ENCODE peak calls at places on chromosomes 2 and 18, in nine cellular contexts. C is Peyer's patch; Z is lower lobe of right lung; N is CD8-positive, alpha-beta memory T cell; M is small intestine; U is heart right ventricle; Q is PC-3; L is PC-9; W is colonic mucosa. D is an unnamed sample.

GRCh38 chr2:147818741-147819140 is 26.1 kb upstream of the ACVR2A start:
- DNase-seq in C (no peak), Z (no peak), N (no peak), M (no peak), U (no peak), Q (no peak), L (no peak), W (no peak), D (no peak)

GRCh38 chr2:20106746-20107145 is 55.3 kb upstream of the LAPTM4A start:
- DNase-seq in C (peak), Z (peak), N (no peak), M (peak), U (peak), Q (peak), L (peak), W (peak), D (no peak)

GRCh38 chr2:177068967-177069366 is 143.6 kb upstream of the HNRNPA3 start:
- DNase-seq in C (no peak), Z (no peak), N (no peak), M (no peak), U (no peak), Q (no peak), L (no peak), W (no peak), D (no peak)

GRCh38 chr2:98532761-98533160 is 75.6 kb downstream of the COA5 start:
- DNase-seq in C (no peak), Z (no peak), N (no peak), M (no peak), U (no peak), Q (no peak), L (no peak), W (no peak), D (no peak)

GRCh38 chr18:62101236-62101635 is 85.6 kb downstream of the PIGN start:
- DNase-seq in C (no peak), Z (no peak), N (no peak), M (no peak), U (no peak), Q (no peak), L (no peak), W (no peak), D (no peak)

GRCh38 chr2:64785245-64785644 is 131.5 kb upstream of the SERTAD2 start:
- DNase-seq in C (no peak), Z (no peak), N (no peak), M (no peak), U (no peak), Q (no peak), L (no peak), W (no peak), D (no peak)

GRCh38 chr2:139209586-139209985 is 429.4 kb upstream of the NXPH2 start:
- DNase-seq in C (no peak), Z (no peak), N (no peak), M (no peak), U (no peak), Q (no peak), L (no peak), W (no peak), D (no peak)

GRCh38 chr2:207334631-207335371 is 169.1 kb upstream of the KLF7 start:
- DNase-seq in C (no peak), Z (peak), N (no peak), M (no peak), U (peak), Q (peak), L (peak), W (no peak), D (peak)

GRCh38 chr2:152950125-152950524 is 231.7 kb downstream of the ARL6IP6 start:
- DNase-seq in C (no peak), Z (no peak), N (no peak), M (no peak), U (no peak), Q (peak), L (no peak), W (no peak), D (no peak)

GRCh38 chr2:35973132-35973736 is 382.3 kb upstream of the CRIM1 start:
- DNase-seq in C (no peak), Z (no peak), N (no peak), M (peak), U (no peak), Q (peak), L (peak), W (no peak), D (no peak)

GRCh38 chr2:235608200-235608591 is 114.4 kb downstream of the AGAP1 start:
- DNase-seq in C (no peak), Z (no peak), N (no peak), M (no peak), U (peak), Q (no peak), L (no peak), W (no peak), D (no peak)
- H3K27ac ChIP-seq in C (no peak), Z (no peak), N (no peak), M (no peak), U (no peak), Q (no peak), L (no peak), W (no peak), D (no peak)

DNA sequence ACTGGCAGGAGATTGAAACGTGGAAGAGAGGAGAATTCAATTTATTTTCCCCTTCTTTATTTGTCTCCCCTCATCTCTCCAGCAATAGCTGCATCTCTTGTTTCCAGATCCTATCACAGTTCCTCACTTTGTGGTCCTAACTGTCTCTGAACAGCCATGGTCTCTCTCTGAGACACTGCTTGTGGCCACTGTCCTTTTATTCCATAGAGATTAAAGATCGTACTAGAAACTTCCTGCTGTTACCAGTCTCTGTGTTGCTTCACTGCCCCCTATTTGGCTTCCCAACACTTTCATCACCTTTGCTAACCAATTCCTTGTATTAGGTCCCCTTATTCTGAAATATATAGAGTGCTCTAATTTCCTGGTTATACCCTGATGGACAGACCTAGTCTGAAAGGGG is 48.9 kb upstream of the CAVIN2 start:
- DNase-seq in C (no peak), Z (no peak), N (no peak), M (no peak), U (no peak), Q (no peak), L (no peak), W (no peak), D (no peak)
- H3K27ac ChIP-seq in C (no peak), Z (no peak), N (no peak), M (no peak), U (no peak), Q (peak), L (no peak), W (no peak), D (no peak)

GRCh38 chr2:217326238-217327022 is 466.6 kb upstream of the TNP1 start:
- DNase-seq in C (no peak), Z (no peak), N (no peak), M (no peak), U (no peak), Q (peak), L (peak), W (no peak), D (no peak)
- H3K27ac ChIP-seq in C (no peak), Z (no peak), N (no peak), M (no peak), U (no peak), Q (no peak), L (peak), W (no peak), D (no peak)

DNA sequence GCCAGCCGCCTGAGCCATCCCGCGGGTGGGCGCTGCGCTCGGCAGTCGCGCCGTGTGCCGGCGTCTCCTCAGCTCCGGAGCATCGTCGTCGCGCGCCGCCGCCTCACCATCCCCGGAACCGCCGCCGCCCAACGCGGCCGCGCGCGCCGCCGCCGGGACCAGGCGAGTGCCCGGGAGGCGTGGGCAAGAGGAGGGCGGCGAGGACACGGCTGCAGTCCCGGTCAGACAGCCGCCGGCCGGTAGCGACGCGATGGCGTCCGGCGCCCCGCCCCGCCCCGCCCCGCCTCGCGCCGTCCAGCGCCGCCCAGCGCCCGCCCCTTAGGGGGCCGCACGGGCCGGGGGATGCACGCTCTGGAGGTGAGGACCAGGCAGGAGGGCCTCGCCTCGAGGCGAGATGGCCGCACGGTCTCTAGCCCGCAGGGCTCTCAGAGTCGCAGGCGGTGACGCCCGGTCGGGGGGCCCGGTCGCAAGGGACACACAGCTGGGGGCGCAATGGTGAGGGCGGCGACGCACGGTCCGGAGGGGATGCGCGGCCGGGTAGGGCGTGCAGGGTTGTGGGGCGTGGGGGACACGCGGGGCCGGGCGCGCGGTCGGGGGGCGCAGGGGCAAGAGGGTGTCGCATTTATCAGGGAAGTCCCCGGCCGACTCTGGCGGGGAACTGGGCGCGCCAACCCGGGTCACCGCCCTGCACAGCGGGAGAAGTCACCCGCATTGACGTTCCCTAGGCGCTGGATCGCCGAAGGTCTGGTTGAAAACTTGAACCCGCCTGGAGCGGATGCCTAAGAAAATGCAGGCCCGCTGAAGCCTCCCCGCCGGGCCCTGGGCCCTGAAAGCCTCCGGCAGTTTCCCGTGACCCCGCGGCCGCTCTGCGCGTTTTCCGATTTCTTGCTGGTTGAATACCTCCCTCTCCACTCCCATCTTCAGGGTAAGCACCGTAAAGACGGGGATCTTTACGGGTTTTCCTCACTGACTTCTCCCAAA is at the start of gene SPIRE1:
- DNase-seq in C (peak), Z (peak), N (peak), M (peak), U (peak), Q (peak), L (peak), W (peak), D (no peak)
- H3K27ac ChIP-seq in C (peak), Z (peak), N (peak), M (peak), U (peak), Q (peak), L (no peak), W (peak), D (peak)

DNA sequence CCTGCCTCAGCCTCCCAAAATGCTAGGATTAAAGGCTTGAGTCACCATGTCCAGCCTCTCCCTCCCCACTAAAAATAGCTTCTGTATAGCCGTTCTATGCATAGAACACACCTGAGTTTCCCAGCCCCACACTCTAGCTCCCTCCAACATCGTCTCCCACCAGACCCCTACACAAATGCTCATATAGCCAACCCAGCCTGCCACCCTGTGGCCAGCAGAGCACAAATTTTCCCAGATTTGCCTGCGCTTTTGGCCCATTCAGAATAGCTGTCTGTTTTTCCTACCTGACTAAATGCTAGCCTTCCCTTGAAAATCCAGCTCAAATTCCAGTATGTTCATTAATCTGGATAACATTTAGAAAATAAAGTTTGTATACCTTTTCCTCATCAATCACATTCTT is 22.8 kb downstream of the TRABD2A start:
- DNase-seq in C (no peak), Z (no peak), N (no peak), M (no peak), U (no peak), Q (no peak), L (no peak), W (no peak), D (no peak)
- H3K27ac ChIP-seq in C (no peak), Z (no peak), N (no peak), M (no peak), U (no peak), Q (no peak), L (no peak), W (no peak), D (no peak)

GRCh38 chr18:76988015-76988826 is 144.4 kb downstream of the MBP start:
- DNase-seq in C (no peak), Z (no peak), N (no peak), M (no peak), U (peak), Q (no peak), L (no peak), W (peak), D (no peak)
- H3K27ac ChIP-seq in C (peak), Z (peak), N (no peak), M (peak), U (no peak), Q (no peak), L (no peak), W (no peak), D (no peak)

GRCh38 chr2:168545439-168546082 is 89.5 kb downstream of the CERS6 start:
- DNase-seq in C (no peak), Z (no peak), N (no peak), M (no peak), U (no peak), Q (peak), L (peak), W (peak), D (peak)

GRCh38 chr2:168538534-168538933 is 82.5 kb downstream of the CERS6 start:
- DNase-seq in C (no peak), Z (no peak), N (no peak), M (no peak), U (no peak), Q (no peak), L (no peak), W (no peak), D (no peak)

GRCh38 chr2:168539945-168540344 is 83.9 kb downstream of the CERS6 start:
- DNase-seq in C (no peak), Z (no peak), N (no peak), M (no peak), U (no peak), Q (no peak), L (no peak), W (no peak), D (no peak)

GRCh38 chr2:168541887-168542286 is 85.8 kb downstream of the CERS6 start:
- DNase-seq in C (no peak), Z (no peak), N (no peak), M (no peak), U (no peak), Q (no peak), L (no peak), W (no peak), D (no peak)

GRCh38 chr2:168543037-168543436 is 87.0 kb downstream of the CERS6 start:
- DNase-seq in C (no peak), Z (no peak), N (no peak), M (peak), U (no peak), Q (no peak), L (no peak), W (no peak), D (no peak)
- H3K27ac ChIP-seq in C (peak), Z (no peak), N (no peak), M (no peak), U (no peak), Q (no peak), L (no peak), W (peak), D (no peak)

GRCh38 chr2:58497189-58497588 is 256.1 kb upstream of the FANCL start:
- DNase-seq in C (no peak), Z (no peak), N (no peak), M (no peak), U (no peak), Q (peak), L (no peak), W (no peak), D (no peak)

DNA sequence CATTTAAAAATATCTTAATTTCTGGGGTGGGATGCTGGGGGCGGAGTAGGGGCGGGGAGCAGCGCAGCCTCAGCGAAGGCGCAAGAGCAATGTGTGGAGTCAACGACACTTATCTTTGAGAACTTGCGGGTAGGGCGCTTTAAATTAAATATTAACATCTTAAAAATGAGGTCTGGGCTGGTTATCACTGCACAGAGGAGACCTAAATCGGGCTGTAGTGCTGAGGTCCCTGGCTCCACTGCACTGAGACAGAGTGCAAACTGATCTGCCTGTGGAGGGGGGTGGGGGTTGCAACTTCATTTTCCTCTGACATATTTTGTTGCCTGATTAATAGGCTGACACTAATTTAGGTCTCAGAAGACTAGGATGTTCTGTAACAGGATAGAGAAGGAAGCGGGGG is 252.9 kb upstream of the FANCL start:
- DNase-seq in C (no peak), Z (no peak), N (no peak), M (no peak), U (no peak), Q (no peak), L (no peak), W (no peak), D (no peak)
- H3K27ac ChIP-seq in C (no peak), Z (no peak), N (no peak), M (no peak), U (no peak), Q (no peak), L (no peak), W (no peak), D (no peak)

GRCh38 chr2:15941970-15942710 is 1.8 kb downstream of the MYCN start:
- DNase-seq in C (peak), Z (no peak), N (no peak), M (no peak), U (peak), Q (no peak), L (no peak), W (peak), D (no peak)

GRCh38 chr2:15941483-15941853 is 1.1 kb downstream of the MYCN start:
- DNase-seq in C (no peak), Z (no peak), N (no peak), M (peak), U (no peak), Q (no peak), L (no peak), W (peak), D (no peak)

GRCh38 chr2:15943378-15943851 is 3.1 kb downstream of the MYCN start:
- DNase-seq in C (peak), Z (no peak), N (no peak), M (peak), U (no peak), Q (no peak), L (no peak), W (peak), D (no peak)

GRCh38 chr2:15943914-15944313 is 3.6 kb downstream of the MYCN start:
- DNase-seq in C (no peak), Z (no peak), N (no peak), M (peak), U (no peak), Q (no peak), L (no peak), W (peak), D (no peak)

GRCh38 chr2:15942711-15943345 is 2.5 kb downstream of the MYCN start:
- DNase-seq in C (no peak), Z (no peak), N (no peak), M (no peak), U (no peak), Q (no peak), L (no peak), W (no peak), D (no peak)
- H3K27ac ChIP-seq in C (no peak), Z (no peak), N (no peak), M (no peak), U (no peak), Q (no peak), L (no peak), W (no peak), D (no peak)

DNA sequence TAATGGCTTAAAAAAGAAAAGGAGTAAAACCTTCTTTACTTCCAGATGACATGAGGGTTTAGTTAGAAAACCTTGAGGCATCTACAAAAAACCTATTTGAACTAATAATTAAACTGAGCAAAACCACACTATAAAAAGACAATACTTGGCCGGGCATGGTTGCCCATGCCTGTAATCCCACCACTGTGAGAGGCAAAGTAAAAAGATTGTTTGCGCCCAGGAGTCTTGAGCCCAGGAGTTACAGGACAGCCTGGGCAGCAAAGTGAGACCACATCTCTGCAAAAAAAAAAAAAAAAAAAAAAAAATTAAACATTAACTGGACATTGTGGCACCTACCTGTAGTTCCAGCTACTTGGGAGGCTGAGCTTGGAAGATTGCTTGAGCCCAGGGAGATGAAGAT is 502.8 kb upstream of the LRRTM4 start:
- DNase-seq in C (no peak), Z (no peak), N (no peak), M (no peak), U (no peak), Q (no peak), L (no peak), W (no peak), D (no peak)
- H3K27ac ChIP-seq in C (no peak), Z (no peak), N (no peak), M (no peak), U (no peak), Q (no peak), L (no peak), W (no peak), D (no peak)

D was measured in epithelial cell of prostate.